ENCODE peak calls at places on chromosomes 12 and 14, in five cellular contexts. B is HEK293T, E is HepG2, U is H1, H is GM12878. N is an unnamed sample.

GRCh38 chr12:92928431-92928961 is 599 bp downstream of the EEA1 start:
- DNase-seq in B (peak; percentile 39), E (no peak), U (peak; percentile 58), H (no peak), N (no peak)

GRCh38 chr12:45726594-45727300 is 2.8 kb upstream of the ARID2 start:
- DNase-seq in B (peak; percentile 21), E (peak; percentile 9), U (peak; percentile 61), H (no peak), N (no peak)

GRCh38 chr12:45518516-45519235 is 210.8 kb upstream of the ARID2 start:
- DNase-seq in B (no peak), E (no peak), U (no peak), H (no peak), N (no peak)

GRCh38 chr14:59688224-59689170 is 111.9 kb upstream of the CCDC175 start:
- DNase-seq in B (peak; percentile 61), E (peak; percentile 20), U (peak; percentile 76), H (no peak), N (peak; percentile 18)

GRCh38 chr12:6647083-6647604 is at the start of gene ACRBP:
- DNase-seq in B (no peak), E (no peak), U (peak; percentile 86), H (no peak), N (peak; percentile 84)

GRCh38 chr12:19646599-19646998 is 207.3 kb downstream of the AEBP2 start:
- DNase-seq in B (no peak), E (no peak), U (no peak), H (no peak), N (no peak)

GRCh38 chr12:113880337-113880736 is 85.8 kb downstream of the RBM19 start:
- DNase-seq in B (peak; percentile 28), E (no peak), U (no peak), H (no peak), N (no peak)

GRCh38 chr14:100592972-100593371 is 5.8 kb upstream of the BEGAIN start:
- DNase-seq in B (no peak), E (no peak), U (no peak), H (no peak), N (no peak)

GRCh38 chr12:14366211-14366762 is 805 bp downstream of the ATF7IP start:
- DNase-seq in B (no peak), E (peak; percentile 28), U (no peak), H (no peak), N (peak; percentile 23)

GRCh38 chr12:95402096-95402495 is 71.9 kb upstream of the METAP2 start:
- DNase-seq in B (no peak), E (no peak), U (no peak), H (no peak), N (no peak)

GRCh38 chr12:52581066-52581465 is 7.4 kb upstream of the KRT74 start:
- DNase-seq in B (no peak), E (no peak), U (no peak), H (no peak), N (no peak)

GRCh38 chr12:117579939-117580717 is 218.7 kb upstream of the NOS1 start:
- DNase-seq in B (no peak), E (no peak), U (no peak), H (no peak), N (no peak)

GRCh38 chr12:4630262-4630661 is 18.6 kb downstream of the AKAP3 start:
- DNase-seq in B (no peak), E (no peak), U (no peak), H (no peak), N (peak; percentile 90)

GRCh38 chr12:115078988-115079387 is 395.0 kb upstream of the TBX3 start:
- DNase-seq in B (no peak), E (no peak), U (no peak), H (no peak), N (no peak)

GRCh38 chr12:69509308-69509736 is 39.1 kb downstream of the FRS2 start:
- DNase-seq in B (no peak), E (no peak), U (no peak), H (no peak), N (no peak)

GRCh38 chr12:93297032-93297431 is 80.7 kb upstream of the NUDT4 start:
- DNase-seq in B (no peak), E (no peak), U (no peak), H (peak; percentile 75), N (no peak)

GRCh38 chr12:76259660-76260389 is 88.4 kb downstream of the BBS10 start:
- DNase-seq in B (no peak), E (no peak), U (no peak), H (no peak), N (no peak)

GRCh38 chr14:62777510-62777909 is 267.7 kb downstream of the KCNH5 start:
- DNase-seq in B (no peak), E (no peak), U (no peak), H (no peak), N (no peak)
- TF ChIP-seq SUZ12 in B (no peak), E (no peak), U (no peak), H (no peak), N (no peak)

GRCh38 chr12:13347241-13348043 is 150.9 kb downstream of the EMP1 start:
- DNase-seq in B (no peak), E (no peak), U (no peak), H (no peak), N (no peak)
- TF ChIP-seq SUZ12 in B (no peak), E (no peak), U (no peak), H (no peak), N (no peak)

DNA sequence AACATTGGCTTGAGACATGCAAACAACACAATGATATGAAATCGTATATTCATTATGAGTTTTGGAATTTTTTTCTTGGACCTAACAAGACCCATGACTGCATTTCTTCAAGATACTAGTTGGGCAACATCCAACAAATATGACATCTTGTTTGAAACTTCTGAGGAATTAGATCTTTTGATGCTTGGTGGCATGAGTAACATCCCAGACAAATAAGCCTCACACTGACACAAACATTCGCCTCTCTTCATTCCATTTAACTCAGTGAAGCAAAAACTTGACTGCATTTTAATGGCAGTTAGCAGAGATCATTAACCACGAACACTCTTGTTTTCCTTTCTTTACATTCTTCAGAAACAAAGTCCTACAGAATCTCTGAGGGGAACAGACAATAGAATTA is 758.3 kb downstream of the C12orf50 start:
- DNase-seq in B (no peak), E (no peak), U (no peak), H (no peak), N (no peak)
- TF ChIP-seq SUZ12 in B (no peak), E (no peak), U (no peak), H (no peak), N (no peak)

DNA sequence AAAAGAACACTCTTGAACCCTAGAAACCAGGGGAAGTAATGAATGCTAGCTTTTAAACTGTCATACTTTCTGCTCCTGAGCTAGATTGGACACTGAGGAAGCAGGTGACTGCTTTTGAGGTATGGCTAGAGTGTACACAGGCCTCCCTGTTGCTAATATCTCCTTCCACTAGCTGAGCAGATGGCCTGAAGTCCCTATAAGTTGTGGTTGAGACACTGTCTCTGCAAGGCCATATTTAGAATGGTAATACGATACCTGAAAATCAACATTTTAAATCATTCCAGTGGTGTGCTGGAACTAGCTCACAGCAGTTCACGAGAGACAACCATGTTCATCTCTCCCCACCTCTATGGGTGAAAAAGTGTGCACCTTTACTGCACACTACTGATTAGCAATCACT is 46.4 kb upstream of the BMP4 start:
- DNase-seq in B (no peak), E (peak; percentile 28), U (no peak), H (no peak), N (no peak)
- TF ChIP-seq SUZ12 in B (no peak), E (no peak), U (no peak), H (no peak), N (no peak)

DNA sequence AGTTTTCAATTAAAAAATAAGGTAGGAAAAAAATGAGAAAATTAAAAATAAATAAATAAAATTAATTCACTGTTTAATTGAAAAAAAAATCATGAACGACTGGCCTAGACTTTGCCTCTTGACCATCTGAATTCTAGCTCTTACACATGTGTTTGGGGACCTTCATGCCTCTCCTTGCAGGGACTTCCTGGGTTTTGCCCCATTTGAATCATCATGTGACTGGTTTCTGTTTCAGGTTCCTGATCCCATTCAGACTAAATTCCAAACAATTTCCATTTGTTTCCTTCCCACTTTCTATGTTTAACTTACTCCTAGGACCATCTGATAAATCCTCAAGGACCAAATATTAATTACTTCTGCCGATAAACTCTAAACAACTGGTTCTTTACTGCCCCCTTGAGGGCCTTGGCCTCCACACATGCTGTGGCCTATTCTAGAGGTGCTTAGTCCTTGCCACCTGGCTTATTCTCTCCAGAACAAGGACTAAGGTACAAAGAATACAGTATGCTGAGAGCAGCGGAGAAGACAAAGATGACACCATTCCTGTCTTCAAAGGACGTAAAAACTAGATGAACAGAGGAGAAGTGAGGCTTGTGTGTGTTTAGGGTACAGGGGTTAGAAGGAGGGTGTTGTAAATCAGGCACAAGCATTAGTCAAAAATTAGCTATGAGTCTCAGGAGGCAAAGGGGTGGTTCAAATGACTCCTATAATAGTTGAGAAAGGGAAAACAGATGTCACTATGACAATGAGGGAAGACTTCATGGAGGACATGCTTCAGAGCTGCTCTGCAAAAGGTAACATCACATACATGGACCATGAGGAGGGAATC is 125.8 kb upstream of the AVPR1A start:
- DNase-seq in B (peak; percentile 43), E (peak; percentile 44), U (peak; percentile 69), H (no peak), N (peak; percentile 52)
- TF ChIP-seq SUZ12 in B (no peak), E (no peak), U (no peak), H (no peak), N (no peak)

DNA sequence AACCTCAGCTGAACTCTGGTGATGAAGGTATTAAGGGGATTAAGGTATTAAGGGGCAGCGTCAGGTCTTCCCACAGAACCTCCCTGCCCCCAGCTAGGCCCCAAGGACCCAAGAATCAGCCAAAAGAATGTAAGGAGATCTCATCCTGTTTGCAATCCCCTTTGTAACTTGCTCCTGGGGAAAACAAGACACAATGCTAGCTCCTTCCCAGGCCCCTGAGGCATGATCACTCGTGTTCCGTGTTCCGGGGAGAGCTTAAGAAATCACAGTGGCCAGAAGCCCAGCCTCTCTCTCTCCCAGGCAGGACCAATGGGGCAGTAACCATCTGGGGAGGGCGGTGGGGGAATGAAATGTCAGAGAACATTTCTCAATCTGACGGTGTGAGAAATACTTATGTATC is 33.2 kb downstream of the PIGH start:
- DNase-seq in B (no peak), E (no peak), U (no peak), H (no peak), N (peak; percentile 25)
- TF ChIP-seq SUZ12 in B (no peak), E (no peak), U (no peak), H (no peak), N (no peak)

GRCh38 chr12:122571821-122572220 is 44.8 kb downstream of the KNTC1 start:
- DNase-seq in B (no peak), E (no peak), U (no peak), H (no peak), N (no peak)
- TF ChIP-seq SUZ12 in B (no peak), E (no peak), U (no peak), H (no peak), N (no peak)

DNA sequence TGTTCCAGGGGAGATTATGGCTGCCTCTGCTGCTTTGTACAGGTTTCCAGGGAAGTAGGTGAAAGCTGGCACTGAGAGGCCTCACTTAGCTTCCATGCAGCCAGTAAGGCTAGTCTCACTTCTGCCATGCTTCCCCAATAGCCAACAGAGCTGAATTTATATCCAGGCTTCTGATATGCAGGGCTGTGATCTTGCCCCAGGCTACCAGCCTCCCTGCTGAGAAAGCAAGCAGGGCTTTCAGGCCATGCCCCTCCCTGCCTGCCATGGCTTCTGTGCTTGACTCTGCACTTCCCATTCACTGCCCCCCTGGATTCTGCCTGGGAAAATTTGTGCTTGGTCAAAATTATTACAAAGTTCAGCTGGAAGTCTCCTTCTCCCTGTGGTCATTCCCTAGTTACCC is 302.1 kb upstream of the FBXO33 start:
- DNase-seq in B (no peak), E (no peak), U (no peak), H (no peak), N (peak; percentile 5)
- TF ChIP-seq SUZ12 in B (no peak), E (no peak), U (no peak), H (no peak), N (no peak)

N was measured in NT2/D1.